ENCODE peak calls at places on chromosome 10, in eight cellular contexts. L is GM23338, X is suprapubic skin, S is uterus, M is heart right ventricle, P is upper lobe of right lung, E is mesenchymal stem cell, K is OCI-LY7. R is an unnamed sample.

GRCh38 chr10:1123198-1123597 is 67.0 kb downstream of the WDR37 start:
- DNase-seq in M (no peak), X (no peak), K (peak; percentile 15), L (no peak), E (peak; percentile 68), P (no peak), S (no peak), R (no peak)

GRCh38 chr10:14244801-14245211 is 85.9 kb downstream of the FRMD4A start:
- DNase-seq in P (no peak), S (no peak), X (no peak), L (no peak), K (no peak), E (peak; percentile 41), M (no peak), R (no peak)

GRCh38 chr10:54137396-54137795 is 663.6 kb downstream of the PCDH15 start:
- DNase-seq in P (no peak), X (no peak), S (no peak), L (no peak), M (no peak), E (no peak), K (no peak), R (no peak)

GRCh38 chr10:120415709-120416330 is 41.2 kb upstream of the PLPP4 start:
- DNase-seq in S (no peak), E (peak; percentile 80), P (no peak), K (no peak), L (no peak), M (no peak), X (no peak), R (no peak)

GRCh38 chr10:67792653-67793052 is 45.3 kb downstream of the DNAJC12 start:
- DNase-seq in L (no peak), M (no peak), K (no peak), P (no peak), X (no peak), E (no peak), S (no peak), R (no peak)

GRCh38 chr10:113001599-113002448 is 51.8 kb downstream of the TCF7L2 start:
- DNase-seq in K (no peak), E (peak; percentile 19), M (no peak), P (no peak), X (no peak), S (no peak), L (no peak), R (no peak)

GRCh38 chr10:4061441-4061951 is 276.5 kb upstream of the KLF6 start:
- DNase-seq in K (no peak), S (peak; percentile 61), P (no peak), M (peak; percentile 35), E (peak; percentile 39), X (peak; percentile 90), L (no peak), R (no peak)

GRCh38 chr10:47454294-47455058 is 29.4 kb downstream of the ANXA8 start:
- DNase-seq in L (no peak), P (no peak), E (no peak), M (no peak), X (peak; percentile 54), K (no peak), S (no peak), R (no peak)

GRCh38 chr10:43679509-43679908 is 30.8 kb upstream of the ZNF32 start:
- DNase-seq in M (peak; percentile 74), E (no peak), S (peak; percentile 54), X (no peak), K (no peak), P (peak; percentile 91), L (no peak), R (no peak)

GRCh38 chr10:4767033-4767814 is 58.8 kb upstream of the AKR1E2 start:
- DNase-seq in S (peak; percentile 26), P (no peak), K (peak; percentile 5), L (peak; percentile 30), M (no peak), X (no peak), E (peak; percentile 73), R (peak; percentile 42)

GRCh38 chr10:114405011-114405350 is 679 bp upstream of the AFAP1L2 start:
- DNase-seq in E (no peak), S (no peak), X (no peak), K (no peak), L (no peak), M (no peak), P (no peak), R (no peak)

GRCh38 chr10:28269842-28270456 is 32.9 kb downstream of the MPP7 start:
- DNase-seq in P (no peak), L (no peak), K (no peak), M (no peak), E (no peak), X (no peak), S (no peak), R (no peak)

GRCh38 chr10:50385610-50386009 is 134.3 kb upstream of the ASAH2 start:
- DNase-seq in M (peak; percentile 15), K (no peak), S (peak; percentile 28), L (no peak), X (no peak), E (no peak), P (no peak), R (no peak)

DNA sequence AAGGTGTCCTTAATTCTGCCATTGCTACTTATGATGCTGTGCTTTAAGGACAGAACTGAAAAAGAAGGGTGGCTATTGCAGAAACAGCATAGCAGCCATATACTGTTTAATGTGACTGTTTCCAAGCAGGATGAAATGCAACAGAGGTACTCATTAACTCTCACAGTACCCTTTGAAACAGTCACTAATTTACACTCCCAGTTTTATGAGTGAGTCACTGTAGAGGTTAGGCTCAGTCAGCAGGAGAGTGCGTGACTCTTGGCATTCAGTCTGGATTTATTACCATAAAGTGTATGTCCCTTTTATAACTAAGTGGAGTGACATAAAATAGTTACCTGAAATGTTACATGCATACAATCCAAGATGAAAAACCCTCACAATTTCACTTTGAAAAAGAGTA is 27.7 kb downstream of the ALDH18A1 start:
- DNase-seq in S (no peak), K (no peak), P (no peak), L (no peak), X (no peak), M (no peak), E (no peak), R (no peak)
- H3K36me3 ChIP-seq in S (no peaks in the 10 kb centered on the region), K (peaks cover 97% of the 10 kb centered on the region), P (peaks cover 86% of the 10 kb centered on the region), L (peaks cover 49% of the 10 kb centered on the region), X (peaks cover 88% of the 10 kb centered on the region), M (peaks cover 55% of the 10 kb centered on the region), E (peaks cover 93% of the 10 kb centered on the region), R (peaks cover 3% of the 10 kb centered on the region)

DNA sequence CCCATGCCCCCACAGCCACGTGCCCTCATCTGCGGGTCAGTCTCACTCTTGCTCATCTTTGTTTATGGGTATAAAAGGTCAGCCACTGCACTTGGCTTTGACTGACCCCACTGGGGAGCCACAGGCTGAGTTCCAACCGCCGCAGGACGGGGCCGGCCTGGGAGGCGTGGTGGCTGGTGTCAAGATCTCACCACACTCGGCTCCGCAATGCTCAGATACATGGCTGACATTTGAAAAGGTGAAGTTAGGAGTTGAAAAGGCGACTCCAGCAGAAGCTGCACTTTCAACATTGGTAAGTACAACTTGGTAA is 14.9 kb downstream of the TUBGCP2 start:
- DNase-seq in X (no peak), M (no peak), K (no peak), E (peak; percentile 28), S (no peak), L (no peak), P (no peak), R (no peak)
- H3K36me3 ChIP-seq in X (peaks cover 89% of the 10 kb centered on the region), M (peaks cover 80% of the 10 kb centered on the region), K (peaks cover 84% of the 10 kb centered on the region), E (peaks cover 83% of the 10 kb centered on the region), S (no peaks in the 10 kb centered on the region), L (peaks cover 6% of the 10 kb centered on the region), P (peaks cover 86% of the 10 kb centered on the region), R (no peaks in the 10 kb centered on the region)

GRCh38 chr10:130171196-130171595 is 35.0 kb downstream of the GLRX3 start:
- DNase-seq in M (no peak), E (peak; percentile 55), S (no peak), L (no peak), P (no peak), X (no peak), K (no peak), R (no peak)
- H3K36me3 ChIP-seq in M (peaks cover 20% of the 10 kb centered on the region), E (peaks cover 88% of the 10 kb centered on the region), S (no peaks in the 10 kb centered on the region), L (peaks cover 29% of the 10 kb centered on the region), P (peaks cover 65% of the 10 kb centered on the region), X (peaks cover 70% of the 10 kb centered on the region), K (peaks cover 94% of the 10 kb centered on the region), R (peaks cover 7% of the 10 kb centered on the region)

GRCh38 chr10:124717358-124717757 is 26.8 kb downstream of the FAM53B start:
- DNase-seq in K (no peak), X (no peak), P (peak; percentile 33), S (no peak), E (no peak), L (no peak), M (no peak), R (no peak)
- H3K36me3 ChIP-seq in K (peaks cover 66% of the 10 kb centered on the region), X (no peaks in the 10 kb centered on the region), P (no peaks in the 10 kb centered on the region), S (no peaks in the 10 kb centered on the region), E (no peaks in the 10 kb centered on the region), L (no peaks in the 10 kb centered on the region), M (no peaks in the 10 kb centered on the region), R (no peaks in the 10 kb centered on the region)

GRCh38 chr10:88911121-88911520 is 31.1 kb downstream of the STAMBPL1 start:
- DNase-seq in X (no peak), E (no peak), S (no peak), K (no peak), P (no peak), L (no peak), M (no peak), R (no peak)
- H3K36me3 ChIP-seq in X (no peaks in the 10 kb centered on the region), E (peaks cover 59% of the 10 kb centered on the region), S (no peaks in the 10 kb centered on the region), K (peaks cover 89% of the 10 kb centered on the region), P (no peaks in the 10 kb centered on the region), L (no peaks in the 10 kb centered on the region), M (no peaks in the 10 kb centered on the region), R (no peaks in the 10 kb centered on the region)